ENCODE peak calls at places on chromosomes 4 and X, in ten cellular contexts. K, E, W, D, R, U, M, Y, P and L are unnamed samples.

GRCh38 chr4:121709766-121710405 is 13.1 kb upstream of the ANXA5 start:
- DNase-seq in D (no peak), R (no peak), U (no peak), E (no peak), M (no peak), P (no peak), W (no peak), Y (no peak), K (no peak), L (no peak)

GRCh38 chr4:121168446-121168845 is 4.3 kb upstream of the TNIP3 start:
- DNase-seq in Y (no peak), M (no peak), W (no peak), K (no peak), U (no peak), P (no peak), E (no peak), R (peak), D (no peak), L (no peak)

GRCh38 chr4:186132577-186133277 is 28.2 kb downstream of the FAM149A start:
- DNase-seq in W (peak), K (peak), R (no peak), D (no peak), E (peak), P (peak), M (peak), Y (peak), U (no peak), L (no peak)

GRCh38 chr4:139229534-139230039 is 50.4 kb downstream of the MGARP start:
- DNase-seq in Y (no peak), W (peak), D (no peak), R (peak), M (peak), E (no peak), U (peak), P (peak), K (peak), L (no peak)

GRCh38 chrX:154804564-154804956 is 725 bp downstream of the MPP1 start:
- DNase-seq in P (no peak), D (no peak), K (no peak), W (no peak), Y (no peak), E (no peak), U (peak), R (no peak), M (no peak), L (no peak)

GRCh38 chr4:23857353-23857752 is 32.5 kb downstream of the PPARGC1A start:
- DNase-seq in Y (no peak), D (no peak), R (no peak), U (no peak), P (no peak), W (peak), K (peak), E (no peak), M (peak), L (no peak)

GRCh38 chr4:44629280-44629866 is 22.1 kb downstream of the YIPF7 start:
- DNase-seq in M (peak), W (peak), U (peak), P (peak), R (peak), E (peak), Y (no peak), D (peak), K (peak), L (no peak)

GRCh38 chr4:140083320-140083719 is 70.7 kb downstream of the MAML3 start:
- DNase-seq in Y (no peak), W (no peak), E (no peak), K (no peak), D (no peak), R (no peak), U (no peak), P (no peak), M (no peak), L (no peak)

GRCh38 chr4:42104521-42104920 is 47.9 kb downstream of the BEND4 start:
- DNase-seq in E (no peak), M (no peak), K (peak), R (no peak), Y (peak), U (no peak), W (peak), D (peak), P (no peak), L (no peak)

GRCh38 chr4:88582493-88582892 is 9.8 kb upstream of the HERC3 start:
- DNase-seq in P (no peak), R (no peak), M (no peak), D (peak), E (no peak), K (no peak), Y (no peak), U (no peak), W (no peak), L (no peak)